ENCODE peak calls at places on chromosomes 5 and 9, in four cellular contexts. One of them, this sample, is unnamed.

GRCh38 chr9:120715331-120715924 is 1.2 kb upstream of the MEGF9 start:
- DNase-seq in HCT116: no peak
- DNase-seq in lower lobe of right lung: no peak
- DNase-seq in AG04449: no peak
- DNase-seq in this sample: no peak

GRCh38 chr5:83924171-83924570 is 203.5 kb upstream of the HAPLN1 start:
- DNase-seq in HCT116: no peak
- DNase-seq in AG04449: peak
- DNase-seq in lower lobe of right lung: no peak
- DNase-seq in this sample: no peak

GRCh38 chr5:180067986-180068385 is 3.6 kb downstream of the RNF130 start:
- DNase-seq in AG04449: no peak
- DNase-seq in lower lobe of right lung: no peak
- DNase-seq in HCT116: no peak
- DNase-seq in this sample: no peak

GRCh38 chr5:149439899-149440655 is 61.0 kb upstream of the IL17B start:
- DNase-seq in HCT116: peak
- DNase-seq in AG04449: no peak
- DNase-seq in lower lobe of right lung: no peak
- DNase-seq in this sample: no peak

GRCh38 chr9:7342229-7342628 is 457.3 kb downstream of the DMAC1 start:
- DNase-seq in HCT116: no peak
- DNase-seq in AG04449: no peak
- DNase-seq in lower lobe of right lung: no peak
- DNase-seq in this sample: no peak

GRCh38 chr9:38039090-38039906 is 29.7 kb downstream of the SHB start:
- DNase-seq in HCT116: peak
- DNase-seq in AG04449: no peak
- DNase-seq in lower lobe of right lung: no peak
- DNase-seq in this sample: no peak

GRCh38 chr5:76084496-76085285 is 1.5 kb downstream of the SV2C start:
- DNase-seq in lower lobe of right lung: no peak
- DNase-seq in HCT116: no peak
- DNase-seq in AG04449: no peak
- DNase-seq in this sample: no peak

GRCh38 chr5:167207081-167207480 is 1084.4 kb upstream of the WWC1 start:
- DNase-seq in HCT116: no peak
- DNase-seq in AG04449: peak
- DNase-seq in lower lobe of right lung: no peak
- DNase-seq in this sample: no peak

GRCh38 chr5:111954516-111955337 is 197.7 kb upstream of the NREP start:
- DNase-seq in lower lobe of right lung: no peak
- DNase-seq in HCT116: no peak
- DNase-seq in AG04449: no peak
- DNase-seq in this sample: no peak

GRCh38 chr5:78295035-78295961 is 800 bp upstream of the AP3B1 start:
- DNase-seq in HCT116: peak
- DNase-seq in AG04449: no peak
- DNase-seq in lower lobe of right lung: peak
- DNase-seq in this sample: peak

GRCh38 chr5:43041131-43041668 is 1.1 kb upstream of the ANXA2R start:
- DNase-seq in AG04449: no peak
- DNase-seq in lower lobe of right lung: peak
- DNase-seq in HCT116: no peak
- DNase-seq in this sample: peak

GRCh38 chr9:86766912-86767311 is 180.4 kb downstream of the GAS1 start:
- DNase-seq in HCT116: peak
- DNase-seq in lower lobe of right lung: peak
- DNase-seq in AG04449: peak
- DNase-seq in this sample: no peak

GRCh38 chr9:32811251-32811650 is 27.9 kb downstream of the TMEM215 start:
- DNase-seq in lower lobe of right lung: no peak
- DNase-seq in HCT116: no peak
- DNase-seq in AG04449: no peak
- DNase-seq in this sample: no peak

GRCh38 chr5:79562351-79563246 is 48.7 kb upstream of the HOMER1 start:
- DNase-seq in lower lobe of right lung: no peak
- DNase-seq in HCT116: no peak
- DNase-seq in AG04449: no peak
- DNase-seq in this sample: no peak

GRCh38 chr9:130629443-130630090 is 34.8 kb upstream of the PRDM12 start:
- DNase-seq in lower lobe of right lung: no peak
- DNase-seq in HCT116: no peak
- DNase-seq in AG04449: no peak
- DNase-seq in this sample: no peak

DNA sequence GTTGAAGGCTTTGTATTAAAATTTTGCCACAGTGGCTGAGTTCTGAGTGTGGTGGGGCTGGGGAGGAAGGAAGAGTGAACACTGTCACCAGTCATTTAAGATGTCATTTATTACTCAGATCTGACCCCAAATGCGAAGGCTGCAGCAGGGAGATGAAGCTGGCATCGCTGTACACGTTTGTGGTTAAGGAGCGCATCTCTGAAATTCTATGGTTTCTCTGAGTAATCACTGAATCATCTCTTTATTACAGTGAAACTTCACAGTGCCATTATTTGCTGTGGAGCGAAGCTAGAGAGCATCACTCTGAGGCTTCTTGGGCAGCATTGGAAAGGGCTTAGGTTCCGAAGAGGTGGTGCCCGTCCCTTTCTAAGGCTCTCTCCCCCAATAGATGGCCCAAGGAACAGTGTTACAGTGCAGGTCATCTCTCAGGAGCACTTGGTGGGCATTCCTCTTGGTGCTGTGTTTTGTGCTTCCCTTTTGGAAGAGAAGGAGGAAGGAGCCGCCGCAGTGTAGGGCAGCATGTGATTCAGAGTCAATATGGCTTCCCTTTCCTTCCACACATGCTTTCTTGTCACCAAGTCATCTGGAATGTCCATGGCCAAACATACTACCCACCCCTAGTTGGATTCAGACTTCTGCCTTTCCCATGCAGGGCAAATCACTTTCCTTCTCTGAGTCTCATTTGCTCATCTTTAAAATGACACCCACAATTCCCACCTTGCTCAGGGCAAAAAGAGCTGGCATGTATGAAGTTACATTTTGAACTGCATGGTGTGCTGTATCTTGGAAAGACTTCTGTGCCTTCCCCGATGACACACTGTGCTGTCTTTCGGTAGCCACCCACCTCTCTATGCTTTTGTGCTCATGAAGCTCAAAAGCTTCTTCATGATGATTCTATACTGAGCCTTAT is 9.3 kb upstream of the TEX48 start:
- DNase-seq in HCT116: peak
- DNase-seq in lower lobe of right lung: no peak
- DNase-seq in AG04449: peak
- DNase-seq in this sample: no peak
- H3K4me3 ChIP-seq in HCT116: peak
- H3K4me3 ChIP-seq in lower lobe of right lung: no peak
- H3K4me3 ChIP-seq in AG04449: no peak
- H3K4me3 ChIP-seq in this sample: peak

DNA sequence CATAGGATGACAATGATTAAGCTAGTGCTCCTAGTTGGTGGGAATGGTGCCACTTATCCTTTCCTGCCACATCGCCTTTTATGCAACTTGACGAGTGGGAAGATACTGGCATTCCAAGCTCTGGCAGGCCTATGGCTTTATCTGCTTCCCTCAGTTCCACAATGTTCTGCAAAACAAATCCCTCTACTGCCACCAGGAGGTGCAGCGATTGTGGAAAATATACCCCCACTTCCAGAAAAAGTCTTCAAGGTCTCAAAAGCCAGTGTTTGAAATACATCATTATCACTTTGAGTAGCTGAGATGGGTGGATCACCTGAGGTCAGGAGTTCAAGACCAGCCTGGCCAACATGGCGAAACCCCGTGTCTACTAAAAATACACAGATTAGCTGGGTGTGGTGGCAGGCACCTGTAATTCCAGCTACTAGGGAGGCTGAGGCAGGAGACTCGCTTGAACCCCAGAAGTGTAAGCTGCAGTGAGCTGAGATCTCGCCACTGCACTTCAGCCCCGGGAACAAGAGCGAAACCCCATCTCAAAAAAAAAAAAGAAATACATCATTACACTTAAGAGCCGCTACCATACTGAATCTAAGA is 3.4 kb downstream of the CLINT1 start:
- DNase-seq in AG04449: no peak
- DNase-seq in HCT116: peak
- DNase-seq in lower lobe of right lung: no peak
- DNase-seq in this sample: no peak
- H3K4me3 ChIP-seq in AG04449: no peak
- H3K4me3 ChIP-seq in HCT116: no peak
- H3K4me3 ChIP-seq in lower lobe of right lung: no peak
- H3K4me3 ChIP-seq in this sample: no peak

GRCh38 chr9:133144887-133145466 is 18.7 kb downstream of the GBGT1 start:
- DNase-seq in lower lobe of right lung: no peak
- DNase-seq in AG04449: no peak
- DNase-seq in HCT116: no peak
- DNase-seq in this sample: no peak
- H3K4me3 ChIP-seq in lower lobe of right lung: peak
- H3K4me3 ChIP-seq in AG04449: no peak
- H3K4me3 ChIP-seq in HCT116: peak
- H3K4me3 ChIP-seq in this sample: peak

GRCh38 chr5:88675758-88676636 is 207.0 kb downstream of the MEF2C start:
- DNase-seq in AG04449: no peak
- DNase-seq in HCT116: peak
- DNase-seq in lower lobe of right lung: no peak
- DNase-seq in this sample: no peak

GRCh38 chr5:88677943-88678779 is 204.8 kb downstream of the MEF2C start:
- DNase-seq in AG04449: no peak
- DNase-seq in HCT116: no peak
- DNase-seq in lower lobe of right lung: no peak
- DNase-seq in this sample: no peak

GRCh38 chr5:88676637-88677481 is 206.1 kb downstream of the MEF2C start:
- DNase-seq in lower lobe of right lung: no peak
- DNase-seq in HCT116: no peak
- DNase-seq in AG04449: no peak
- DNase-seq in this sample: no peak

GRCh38 chr5:88678780-88679491 is 204.0 kb downstream of the MEF2C start:
- DNase-seq in AG04449: no peak
- DNase-seq in lower lobe of right lung: no peak
- DNase-seq in HCT116: no peak
- DNase-seq in this sample: no peak

DNA sequence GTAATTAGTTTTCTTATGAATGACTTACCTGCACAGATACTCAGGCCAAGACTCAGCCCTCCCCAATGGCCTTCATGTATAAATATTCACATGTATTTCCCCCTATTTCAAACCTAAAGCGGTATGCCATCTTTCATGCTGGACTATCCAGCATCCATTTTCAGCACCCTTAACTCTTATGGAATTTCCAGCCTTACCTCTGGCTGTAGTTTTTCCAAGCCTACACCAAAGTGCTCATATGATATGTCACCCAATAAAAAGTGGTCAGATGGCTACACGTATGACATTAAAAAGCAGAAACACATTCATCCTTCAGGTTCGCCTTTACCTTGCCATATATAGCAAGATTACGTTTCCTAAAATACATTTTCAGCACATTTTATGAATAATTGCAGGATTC is 205.5 kb downstream of the MEF2C start:
- DNase-seq in AG04449: no peak
- DNase-seq in lower lobe of right lung: no peak
- DNase-seq in HCT116: no peak
- DNase-seq in this sample: no peak
- H3K4me3 ChIP-seq in AG04449: no peak
- H3K4me3 ChIP-seq in lower lobe of right lung: no peak
- H3K4me3 ChIP-seq in HCT116: no peak
- H3K4me3 ChIP-seq in this sample: no peak

GRCh38 chr9:94798201-94798600 is 71.7 kb downstream of the AOPEP start:
- DNase-seq in AG04449: no peak
- DNase-seq in lower lobe of right lung: no peak
- DNase-seq in HCT116: no peak
- DNase-seq in this sample: no peak

GRCh38 chr9:94801242-94801641 is 74.7 kb downstream of the AOPEP start:
- DNase-seq in AG04449: no peak
- DNase-seq in lower lobe of right lung: no peak
- DNase-seq in HCT116: no peak
- DNase-seq in this sample: no peak

GRCh38 chr9:94800424-94801117 is 74.1 kb downstream of the AOPEP start:
- DNase-seq in AG04449: no peak
- DNase-seq in HCT116: no peak
- DNase-seq in lower lobe of right lung: no peak
- DNase-seq in this sample: no peak

GRCh38 chr9:94798668-94799067 is 72.2 kb downstream of the AOPEP start:
- DNase-seq in HCT116: no peak
- DNase-seq in lower lobe of right lung: no peak
- DNase-seq in AG04449: no peak
- DNase-seq in this sample: no peak

DNA sequence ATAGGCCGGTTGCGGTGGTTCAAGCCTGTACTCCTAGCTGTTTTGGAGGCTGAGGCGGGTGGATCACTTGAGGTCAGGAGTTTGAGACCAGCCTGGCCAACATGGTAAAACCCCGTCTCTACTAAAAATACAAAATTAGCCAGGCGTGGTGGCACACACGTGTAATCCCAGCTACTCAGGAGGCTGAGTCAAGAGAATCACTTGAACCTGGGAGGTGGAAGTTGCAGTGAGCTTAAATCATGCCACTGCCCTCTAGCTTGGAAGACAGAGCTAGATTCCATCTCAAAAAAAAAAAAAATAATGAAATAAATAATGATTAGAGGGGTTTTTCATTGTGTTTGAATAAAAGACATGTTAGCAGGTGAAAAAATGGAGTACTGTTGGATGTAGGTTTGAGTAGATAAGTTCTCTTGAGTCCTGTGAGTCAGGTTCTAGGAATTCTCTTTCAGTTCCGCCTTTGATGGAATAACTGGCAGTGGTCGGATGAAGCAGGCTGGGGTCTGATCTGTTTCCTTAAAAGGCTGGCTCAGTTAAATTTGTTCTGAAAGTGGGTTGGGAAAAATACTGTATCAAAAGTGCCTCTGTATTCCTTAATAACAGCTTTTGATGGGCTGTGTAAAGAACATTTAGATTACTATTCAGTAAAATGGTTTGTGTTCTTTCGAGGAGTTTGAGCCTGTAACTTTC is 73.2 kb downstream of the AOPEP start:
- DNase-seq in lower lobe of right lung: no peak
- DNase-seq in HCT116: no peak
- DNase-seq in AG04449: no peak
- DNase-seq in this sample: no peak
- H3K4me3 ChIP-seq in lower lobe of right lung: no peak
- H3K4me3 ChIP-seq in HCT116: no peak
- H3K4me3 ChIP-seq in AG04449: no peak
- H3K4me3 ChIP-seq in this sample: no peak

GRCh38 chr5:141303756-141304155 is at the start of gene SLC25A2:
- DNase-seq in lower lobe of right lung: no peak
- DNase-seq in AG04449: no peak
- DNase-seq in HCT116: no peak
- DNase-seq in this sample: no peak
- H3K4me3 ChIP-seq in lower lobe of right lung: no peak
- H3K4me3 ChIP-seq in AG04449: no peak
- H3K4me3 ChIP-seq in HCT116: no peak
- H3K4me3 ChIP-seq in this sample: no peak

GRCh38 chr5:154850255-154851062 is at the start of gene FAXDC2:
- DNase-seq in AG04449: no peak
- DNase-seq in HCT116: no peak
- DNase-seq in lower lobe of right lung: peak
- DNase-seq in this sample: no peak

GRCh38 chr5:154849791-154850201 is 607 bp downstream of the FAXDC2 start:
- DNase-seq in HCT116: no peak
- DNase-seq in AG04449: no peak
- DNase-seq in lower lobe of right lung: no peak
- DNase-seq in this sample: no peak

GRCh38 chr5:154851351-154851750 is 948 bp upstream of the FAXDC2 start:
- DNase-seq in HCT116: no peak
- DNase-seq in lower lobe of right lung: no peak
- DNase-seq in AG04449: no peak
- DNase-seq in this sample: no peak

GRCh38 chr5:154844800-154845199 is 5.6 kb downstream of the FAXDC2 start:
- DNase-seq in AG04449: no peak
- DNase-seq in lower lobe of right lung: no peak
- DNase-seq in HCT116: no peak
- DNase-seq in this sample: no peak

GRCh38 chr5:154849261-154849660 is 1.1 kb downstream of the FAXDC2 start:
- DNase-seq in lower lobe of right lung: no peak
- DNase-seq in HCT116: no peak
- DNase-seq in AG04449: no peak
- DNase-seq in this sample: no peak
- H3K4me3 ChIP-seq in lower lobe of right lung: peak
- H3K4me3 ChIP-seq in HCT116: no peak
- H3K4me3 ChIP-seq in AG04449: peak
- H3K4me3 ChIP-seq in this sample: no peak

This sample was measured in naive thymus-derived CD4-positive, alpha-beta T cell.